ENCODE peak calls at places on chromosome 19, in five cellular contexts. Q, H, P, W and S are unnamed samples.

GRCh38 chr19:8877854-8878705 is 45.9 kb downstream of the MBD3L1 start:
- DNase-seq in Q (no peak), H (no peak), W (peak; percentile 53), P (no peak), S (no peak)

GRCh38 chr19:54518844-54519243 is 16.2 kb downstream of the LAIR2 start:
- DNase-seq in Q (no peak), P (no peak), H (no peak), W (no peak), S (no peak)

GRCh38 chr19:28727133-28727834 is 485.7 kb downstream of the UQCRFS1 start:
- DNase-seq in H (peak; percentile 34), W (peak; percentile 65), Q (no peak), P (no peak), S (peak; percentile 83)

GRCh38 chr19:17522988-17523872 is 11.8 kb downstream of the PGLS start:
- DNase-seq in P (no peak), H (no peak), W (no peak), Q (no peak), S (no peak)

GRCh38 chr19:42422576-42423461 is 4.4 kb downstream of the LIPE start:
- DNase-seq in W (peak; percentile 85), H (no peak), Q (no peak), P (no peak), S (peak; percentile 45)

GRCh38 chr19:41691268-41691970 is 3.3 kb upstream of the CEACAM7 start:
- DNase-seq in Q (no peak), H (no peak), W (peak; percentile 67), P (no peak), S (peak; percentile 61)

GRCh38 chr19:11483176-11484111 is 2.6 kb upstream of the ELAVL3 start:
- DNase-seq in H (no peak), W (peak; percentile 29), P (no peak), Q (no peak), S (peak; percentile 77)

GRCh38 chr19:51572415-51572814 is 1.3 kb downstream of the ZNF175 start:
- DNase-seq in H (no peak), Q (peak; percentile 3), W (no peak), P (no peak), S (no peak)

GRCh38 chr19:22515435-22515834 is 93.3 kb upstream of the ZNF98 start:
- DNase-seq in P (no peak), H (no peak), W (no peak), Q (no peak), S (no peak)

GRCh38 chr19:46016426-46017094 is 6.3 kb downstream of the PGLYRP1 start:
- DNase-seq in P (peak; percentile 38), W (peak; percentile 94), H (peak; percentile 68), Q (peak; percentile 68), S (peak; percentile 92)

GRCh38 chr19:23957660-23958281 is 43.1 kb downstream of the ZNF726 start:
- DNase-seq in W (no peak), H (peak; percentile 46), Q (peak; percentile 82), P (peak; percentile 81), S (no peak)

GRCh38 chr19:50431343-50432220 is 1.1 kb upstream of the MYBPC2 start:
- DNase-seq in P (peak; percentile 33), Q (peak; percentile 57), W (peak; percentile 96), H (peak; percentile 63), S (peak; percentile 90)

GRCh38 chr19:34639491-34640085 is 37.4 kb downstream of the SCGB2B2 start:
- DNase-seq in P (peak; percentile 20), H (peak; percentile 80), W (peak; percentile 43), Q (peak; percentile 72), S (peak; percentile 61)

GRCh38 chr19:48095637-48096175 is 14.9 kb downstream of the PLA2G4C start:
- DNase-seq in P (peak; percentile 27), W (no peak), H (no peak), Q (peak; percentile 15), S (no peak)

GRCh38 chr19:14059093-14059480 is 2.8 kb downstream of the PALM3 start:
- DNase-seq in P (no peak), W (peak; percentile 66), Q (no peak), H (no peak), S (peak; percentile 61)

GRCh38 chr19:1061987-1062386 is 5.0 kb upstream of the ARHGAP45 start:
- DNase-seq in H (no peak), Q (no peak), W (no peak), P (no peak), S (no peak)

GRCh38 chr19:6753178-6754031 is 13.8 kb downstream of the SH2D3A start:
- DNase-seq in W (peak; percentile 92), H (peak; percentile 52), P (peak; percentile 39), Q (peak; percentile 15), S (peak; percentile 98)

DNA sequence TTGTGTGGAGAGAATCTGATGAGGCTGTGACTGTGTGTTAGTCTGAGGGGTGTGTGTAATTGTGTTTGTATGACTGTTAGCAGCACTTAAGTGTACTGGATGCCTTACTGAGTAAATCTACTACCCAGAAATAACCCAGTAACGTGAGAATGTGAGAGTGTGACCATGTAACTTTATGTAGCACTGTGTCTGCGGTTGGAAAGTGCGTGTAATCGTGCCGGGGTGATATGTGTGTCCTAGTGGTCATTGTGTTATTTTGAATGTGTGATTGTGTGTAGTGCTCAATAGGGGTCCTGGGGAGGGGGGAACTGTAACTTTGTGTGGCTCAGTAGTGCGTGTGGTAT is 550 bp downstream of the ZNF383 start:
- DNase-seq in Q (peak; percentile 39), W (peak; percentile 14), H (peak; percentile 34), P (peak; percentile 68), S (no peak)
- H2AFZ ChIP-seq in Q (peak overlapping the region; percentile 98), W (peak overlapping the region; percentile 99), H (peak overlapping the region; percentile 99), P (peak overlapping the region; percentile 94), S (no peak overlapping the region)

DNA sequence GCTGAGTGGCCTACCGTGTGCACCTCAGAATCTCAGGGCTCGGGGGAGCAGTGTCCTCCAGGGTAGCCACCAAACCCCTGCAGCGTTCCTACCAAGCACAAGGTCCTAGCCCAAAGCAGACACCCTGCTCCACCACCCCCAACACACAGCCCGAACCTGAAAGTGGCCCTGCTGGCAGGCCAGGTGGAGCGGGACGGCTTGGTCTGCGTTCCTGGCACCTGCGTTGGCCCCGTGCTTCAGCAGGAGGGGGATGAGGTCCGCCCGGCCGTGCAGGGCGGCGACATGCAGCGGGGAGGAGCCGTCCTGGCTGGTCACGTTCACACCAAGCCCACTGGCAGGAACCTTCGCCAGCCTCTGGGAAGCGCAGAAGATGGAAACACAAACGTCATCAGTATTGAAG is 26.5 kb downstream of the PDCD5 start:
- DNase-seq in W (no peak), H (no peak), Q (no peak), P (no peak), S (no peak)
- H2AFZ ChIP-seq in W (no peak overlapping the region), H (no peak overlapping the region), Q (no peak overlapping the region), P (no peak overlapping the region), S (no peak overlapping the region)

DNA sequence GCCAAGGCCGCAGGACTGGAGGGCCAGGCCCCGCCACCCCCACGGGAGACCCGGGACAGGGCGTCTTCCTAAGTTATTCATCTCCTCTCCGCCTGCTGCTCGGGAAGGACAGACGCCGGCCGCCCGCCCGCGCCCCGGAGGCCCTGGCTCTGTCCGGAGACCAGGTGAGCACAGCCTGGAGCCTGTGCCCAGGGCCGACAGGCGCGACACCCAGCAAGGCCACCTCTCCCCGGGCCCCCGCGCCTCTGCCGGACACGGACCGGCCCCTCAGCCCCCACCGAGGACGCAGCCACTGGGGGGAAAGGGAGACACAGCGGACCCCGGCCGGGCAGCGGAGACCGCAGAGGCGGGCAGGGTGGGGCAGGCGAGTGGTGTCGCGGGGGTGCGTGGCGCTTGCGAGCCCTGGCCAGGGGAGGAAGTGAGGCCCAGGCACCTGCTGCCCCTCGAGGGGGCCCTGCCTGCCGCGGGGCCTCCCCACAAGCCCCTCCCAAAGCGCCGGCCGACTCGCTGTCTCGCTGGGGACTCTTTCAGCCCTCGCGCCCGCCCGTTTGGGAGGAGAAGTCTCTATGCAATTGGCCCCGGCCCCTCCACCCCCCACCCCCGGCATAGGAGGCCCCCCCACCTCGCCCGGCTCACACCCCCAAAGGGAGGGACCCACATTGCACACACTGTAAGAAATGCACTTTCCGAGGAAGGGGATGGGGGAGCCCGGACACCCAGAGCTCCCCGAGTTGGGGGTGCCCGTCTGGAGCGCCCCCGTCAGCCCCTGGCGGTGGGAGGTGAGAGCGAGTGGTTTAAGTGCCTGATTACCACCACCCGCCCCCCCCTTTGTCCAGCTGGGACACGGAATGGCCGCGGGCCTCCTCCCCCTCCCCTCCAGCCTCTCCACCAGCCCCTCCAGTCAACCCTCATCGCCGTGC is 17.0 kb downstream of the SMIM24 start:
- DNase-seq in H (no peak), P (no peak), W (no peak), Q (no peak), S (no peak)
- H2AFZ ChIP-seq in H (no peak overlapping the region), P (no peak overlapping the region), W (no peak overlapping the region), Q (no peak overlapping the region), S (no peak overlapping the region)

DNA sequence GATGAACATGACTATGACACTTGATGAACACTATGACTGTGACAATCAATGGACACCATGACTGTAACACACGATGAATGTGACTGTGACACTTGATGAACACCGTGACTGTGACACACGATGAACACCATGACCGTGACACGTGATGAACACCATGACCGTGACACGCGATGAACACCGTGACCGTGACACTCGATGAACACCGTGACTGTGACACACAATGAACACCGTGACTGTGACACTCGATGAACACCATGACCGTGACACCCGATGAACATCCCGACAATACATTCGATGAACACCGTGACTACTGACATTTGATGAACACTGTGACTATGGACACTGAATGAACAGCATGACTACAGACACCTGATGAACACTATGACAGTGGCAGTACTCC is 30.9 kb downstream of the ZFR2 start:
- DNase-seq in Q (no peak), W (no peak), H (no peak), P (no peak), S (no peak)
- H2AFZ ChIP-seq in Q (no peak overlapping the region), W (no peak overlapping the region), H (no peak overlapping the region), P (no peak overlapping the region), S (no peak overlapping the region)